ENCODE peak calls at places on chromosome 17, in seven cellular contexts. Q is DND-41, R is fibroblast of lung, Z is Karpas-422, A is mesendoderm, M is neural progenitor cell, B is HCT116. P is an unnamed sample.
A peak's percentile ranks its signal among the peaks of the same experiment; 100 is the strongest.

GRCh38 chr17:44587339-44587738 is 30.1 kb downstream of the FZD2 start:
- DNase-seq in B (peak; percentile 51), Q (no peak), A (peak; percentile 98), R (peak; percentile 99), M (no peak), Z (no peak), P (peak; percentile 93)

GRCh38 chr17:71709974-71710373 is 410.8 kb upstream of the SOX9 start:
- DNase-seq in Z (no peak), R (peak; percentile 27), A (no peak), M (peak; percentile 17), Q (no peak), B (no peak), P (no peak)

GRCh38 chr17:57739402-57740224 is 5.5 kb downstream of the CCDC182 start:
- DNase-seq in R (no peak), Q (peak; percentile 29), A (peak; percentile 58), B (peak; percentile 61), Z (peak; percentile 84), M (peak; percentile 73), P (no peak)

GRCh38 chr17:63295288-63295687 is 150.8 kb downstream of the CYB561 start:
- DNase-seq in R (peak; percentile 83), Z (no peak), B (no peak), A (no peak), M (peak; percentile 45), Q (no peak), P (no peak)

GRCh38 chr17:2777242-2777867 is 18.9 kb upstream of the RAP1GAP2 start:
- DNase-seq in Z (no peak), R (no peak), Q (no peak), M (peak; percentile 51), A (peak; percentile 44), B (no peak), P (no peak)

GRCh38 chr17:53039981-53040380 is 782.7 kb upstream of the KIF2B start:
- DNase-seq in Z (no peak), M (no peak), Q (no peak), A (no peak), R (no peak), B (no peak), P (no peak)

GRCh38 chr17:41324180-41325075 is 8.9 kb upstream of the KRTAP17-1 start:
- DNase-seq in B (peak; percentile 28), Q (no peak), Z (peak; percentile 35), M (peak; percentile 60), A (peak; percentile 57), R (no peak), P (peak; percentile 39)

GRCh38 chr17:78599419-78599818 is 22.2 kb upstream of the DNAH17 start:
- DNase-seq in B (no peak), A (no peak), R (no peak), Q (no peak), Z (no peak), M (no peak), P (no peak)

GRCh38 chr17:21400816-21401593 is 24.8 kb downstream of the KCNJ12 start:
- DNase-seq in R (no peak), Q (no peak), B (no peak), A (peak; percentile 53), M (no peak), Z (no peak), P (no peak)

GRCh38 chr17:73760186-73760758 is 116.0 kb upstream of the SDK2 start:
- DNase-seq in A (peak; percentile 81), R (no peak), B (no peak), Q (no peak), Z (peak; percentile 58), M (peak; percentile 64), P (no peak)

GRCh38 chr17:80289631-80290030 is 29.0 kb downstream of the RNF213 start:
- DNase-seq in B (no peak), M (no peak), Q (no peak), Z (no peak), A (no peak), R (no peak), P (no peak)

GRCh38 chr17:382644-383533 is 30.3 kb upstream of the RPH3AL start:
- DNase-seq in A (peak; percentile 85), M (peak; percentile 91), B (no peak), Q (no peak), R (peak; percentile 56), Z (no peak), P (no peak)

GRCh38 chr17:21285164-21286065 is 904 bp downstream of the MAP2K3 start:
- DNase-seq in M (peak; percentile 36), A (no peak), B (no peak), Q (no peak), Z (no peak), R (peak; percentile 57), P (peak; percentile 32)

GRCh38 chr17:77218902-77219301 is 78.1 kb downstream of the SEC14L1 start:
- DNase-seq in M (no peak), Q (no peak), R (no peak), B (no peak), A (no peak), Z (no peak), P (no peak)

GRCh38 chr17:6924121-6924676 is 71.7 kb upstream of the ALOX12 start:
- DNase-seq in R (peak; percentile 18), Z (no peak), A (no peak), B (no peak), Q (peak; percentile 64), M (no peak), P (no peak)

DNA sequence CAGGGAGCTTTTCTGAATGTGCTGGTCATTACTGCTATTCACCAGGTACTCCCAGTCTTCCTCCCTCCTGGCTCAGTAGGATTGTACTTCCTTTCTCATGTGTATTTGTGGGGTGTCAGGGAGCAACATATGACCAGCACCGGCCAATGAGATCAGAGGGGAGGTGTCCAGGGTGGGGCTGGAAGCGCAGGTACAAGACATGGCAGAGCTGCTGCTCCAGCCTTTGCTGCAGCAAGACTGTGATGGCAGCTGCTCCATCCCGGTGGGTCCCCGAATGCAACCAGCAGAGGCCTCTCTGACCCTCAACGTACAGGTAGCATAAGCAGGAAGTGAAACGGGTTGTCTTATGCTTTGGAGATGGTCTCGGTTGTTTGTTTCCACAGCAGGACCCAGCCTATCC is 53.8 kb upstream of the CACNG5 start:
- DNase-seq in Q (no peak), R (no peak), Z (peak; percentile 63), A (no peak), B (no peak), M (no peak), P (no peak)
- H3K4me1 ChIP-seq in Q (no peaks in the 10 kb centered on the region), R (no peaks in the 10 kb centered on the region), Z (peaks cover 86% of the 10 kb centered on the region), A (peaks cover 2% of the 10 kb centered on the region), B (no peaks in the 10 kb centered on the region), M (peaks cover 26% of the 10 kb centered on the region), P (no peaks in the 10 kb centered on the region)

GRCh38 chr17:60535382-60536279 is 9.6 kb upstream of the APPBP2 start:
- DNase-seq in A (no peak), Z (no peak), M (no peak), R (peak; percentile 78), Q (no peak), B (no peak), P (no peak)
- H3K4me2 ChIP-seq in A (no peak overlapping the region), Z (no peak overlapping the region), M (no peak overlapping the region), R (no peak overlapping the region), Q (no peak overlapping the region), B (no peak overlapping the region), P (no peak overlapping the region)

GRCh38 chr17:7947651-7948050 is 15.6 kb downstream of the CNTROB start:
- DNase-seq in R (no peak), M (no peak), Q (no peak), Z (no peak), B (no peak), A (no peak), P (no peak)

GRCh38 chr17:7945651-7946050 is 13.6 kb downstream of the CNTROB start:
- DNase-seq in Z (no peak), M (no peak), B (no peak), R (no peak), A (no peak), Q (no peak), P (no peak)

GRCh38 chr17:7943291-7943690 is 11.3 kb downstream of the CNTROB start:
- DNase-seq in Q (no peak), Z (no peak), M (no peak), B (no peak), A (no peak), R (no peak), P (no peak)

GRCh38 chr17:7946441-7946840 is 14.4 kb downstream of the CNTROB start:
- DNase-seq in R (no peak), Z (no peak), B (no peak), Q (no peak), A (no peak), M (no peak), P (no peak)

DNA sequence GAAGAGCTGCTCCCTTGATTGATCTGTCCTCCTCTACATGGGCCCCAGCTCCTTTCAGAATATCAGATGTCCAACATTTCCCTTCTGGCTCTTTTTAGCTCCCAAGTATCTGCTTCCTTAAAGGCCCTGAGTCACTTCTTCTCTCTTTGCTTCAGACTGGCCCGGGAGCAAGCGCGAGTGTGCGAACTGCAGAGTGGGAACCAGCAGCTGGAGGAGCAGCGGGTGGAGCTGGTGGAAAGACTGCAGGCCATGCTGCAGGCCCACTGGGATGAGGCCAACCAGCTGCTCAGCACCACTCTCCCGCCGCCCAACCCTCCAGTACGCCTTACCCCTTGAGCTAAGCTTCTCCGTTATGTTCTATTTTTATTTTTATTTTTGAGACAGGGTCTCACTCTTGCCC is 12.3 kb downstream of the CNTROB start:
- DNase-seq in A (no peak), M (no peak), R (no peak), Q (no peak), B (no peak), Z (no peak), P (no peak)
- H3K36me3 ChIP-seq in A (peaks cover 28% of the 10 kb centered on the region), M (no peaks in the 10 kb centered on the region), R (peaks cover 31% of the 10 kb centered on the region), Q (peaks cover 89% of the 10 kb centered on the region), B (peaks cover 61% of the 10 kb centered on the region), Z (peaks cover 39% of the 10 kb centered on the region), P (no peaks in the 10 kb centered on the region)

GRCh38 chr17:82007228-82007494 is 15.5 kb downstream of the CENPX start:
- DNase-seq in Q (no peak), B (no peak), R (no peak), M (no peak), A (no peak), Z (no peak), P (no peak)

GRCh38 chr17:82009413-82009812 is 13.3 kb downstream of the CENPX start:
- DNase-seq in M (no peak), Z (no peak), A (no peak), R (no peak), Q (no peak), B (no peak), P (no peak)

GRCh38 chr17:82007495-82008257 is 15.0 kb downstream of the CENPX start:
- DNase-seq in R (no peak), B (no peak), M (no peak), Q (no peak), A (no peak), Z (no peak), P (no peak)

GRCh38 chr17:82008941-82009405 is 13.7 kb downstream of the CENPX start:
- DNase-seq in R (no peak), Q (no peak), A (no peak), B (no peak), M (no peak), Z (no peak), P (no peak)

DNA sequence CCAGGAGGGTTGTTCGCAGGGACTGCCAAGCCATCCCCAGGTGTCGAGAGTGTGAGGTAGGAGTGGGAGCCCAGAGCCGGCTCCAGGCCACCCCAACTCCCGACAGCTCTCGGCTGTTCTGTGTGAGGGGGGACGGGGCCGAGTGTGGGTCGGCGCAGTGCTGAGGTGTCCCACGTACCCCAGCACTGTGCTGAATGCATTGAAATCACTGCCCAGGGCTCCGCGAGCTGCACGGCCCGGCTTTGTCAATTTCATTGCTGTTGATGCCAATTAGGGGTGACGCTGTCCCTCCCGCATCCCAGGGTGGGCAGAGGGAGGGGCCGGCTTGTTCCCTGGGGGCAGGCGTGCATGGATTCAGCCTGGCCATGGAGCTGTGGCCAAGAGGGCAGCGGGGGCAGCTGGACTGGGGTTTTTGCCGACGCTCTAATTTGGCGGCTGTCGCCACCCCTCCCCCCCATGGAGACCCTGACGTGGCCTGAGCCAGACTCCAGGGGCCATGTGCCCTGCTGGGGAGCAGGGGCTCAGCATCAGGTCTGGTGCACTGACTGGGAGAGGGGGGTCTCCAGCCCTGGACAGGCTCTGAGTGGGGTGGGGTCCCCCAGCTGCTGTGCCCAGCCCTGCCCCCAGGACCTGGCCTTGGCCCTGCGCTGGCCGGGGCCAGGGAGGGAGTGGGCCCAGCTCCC is 14.3 kb downstream of the CENPX start:
- DNase-seq in Q (no peak), A (no peak), Z (no peak), B (no peak), R (no peak), M (no peak), P (no peak)
- H3K4me1 ChIP-seq in Q (no peaks in the 10 kb centered on the region), A (no peaks in the 10 kb centered on the region), Z (no peaks in the 10 kb centered on the region), B (peaks cover 22% of the 10 kb centered on the region), R (peaks cover 23% of the 10 kb centered on the region), M (no peaks in the 10 kb centered on the region), P (peaks cover 9% of the 10 kb centered on the region)

P was measured in PC-9.